ENCODE peak calls at places on chromosomes 12 and 14, in five cellular contexts. N is A172; X is HTR-8/SVneo; D is uterus; P is CD8-positive, alpha-beta T cell. A is an unnamed sample.

GRCh38 chr12:11631288-11631687 is 18.2 kb upstream of the ETV6 start:
- DNase-seq in N (no peak), X (no peak), D (no peak), P (no peak), A (no peak)

GRCh38 chr14:99667821-99668220 is 16.3 kb upstream of the CYP46A1 start:
- DNase-seq in N (no peak), X (no peak), D (no peak), P (no peak), A (no peak)

GRCh38 chr14:99507860-99508640 is 26.8 kb downstream of the CCNK start:
- DNase-seq in N (no peak), X (no peak), D (no peak), P (no peak), A (peak)

GRCh38 chr12:103441437-103442186 is 54.2 kb downstream of the C12orf42 start:
- DNase-seq in N (no peak), X (no peak), D (no peak), P (peak), A (no peak)

GRCh38 chr14:88519907-88520306 is 34.9 kb downstream of the PTPN21 start:
- DNase-seq in N (no peak), X (no peak), D (no peak), P (no peak), A (no peak)

GRCh38 chr14:93936245-93936644 is 9.1 kb downstream of the FAM181A start:
- DNase-seq in N (no peak), X (peak), D (no peak), P (no peak), A (no peak)

GRCh38 chr12:131112690-131113290 is 159.1 kb downstream of the ADGRD1 start:
- DNase-seq in N (peak), X (no peak), D (no peak), P (no peak), A (no peak)

GRCh38 chr14:54299393-54300363 is 97.1 kb upstream of the CDKN3 start:
- DNase-seq in N (peak), X (no peak), D (no peak), P (no peak), A (no peak)

GRCh38 chr12:92503029-92503931 is 199.5 kb upstream of the PLEKHG7 start:
- DNase-seq in N (no peak), X (no peak), D (peak), P (no peak), A (no peak)

GRCh38 chr14:103191856-103192835 is 68.9 kb downstream of the TNFAIP2 start:
- DNase-seq in N (no peak), X (no peak), D (no peak), P (no peak), A (no peak)

GRCh38 chr14:90179809-90180779 is 76.3 kb upstream of the PSMC1 start:
- DNase-seq in N (no peak), X (no peak), D (no peak), P (no peak), A (no peak)

GRCh38 chr12:24776856-24777255 is 172.0 kb downstream of the BCAT1 start:
- DNase-seq in N (no peak), X (no peak), D (no peak), P (no peak), A (no peak)

GRCh38 chr14:59272633-59273032 is 84.2 kb downstream of the DAAM1 start:
- DNase-seq in N (no peak), X (no peak), D (no peak), P (no peak), A (no peak)

GRCh38 chr12:57010627-57011224 is 4.4 kb upstream of the ZBTB39 start:
- DNase-seq in N (no peak), X (no peak), D (no peak), P (no peak), A (no peak)

GRCh38 chr14:58716706-58717105 is 78.9 kb downstream of the DACT1 start:
- DNase-seq in N (no peak), X (no peak), D (no peak), P (no peak), A (no peak)

GRCh38 chr12:95815635-95816212 is 25.2 kb upstream of the NTN4 start:
- DNase-seq in N (peak), X (peak), D (no peak), P (no peak), A (no peak)

GRCh38 chr12:74598819-74599218 is 61.2 kb downstream of the ATXN7L3B start:
- DNase-seq in N (peak), X (no peak), D (no peak), P (no peak), A (no peak)

GRCh38 chr12:6452908-6453630 is 1.2 kb downstream of the TAPBPL start:
- DNase-seq in N (peak), X (no peak), D (no peak), P (no peak), A (peak)

GRCh38 chr14:41597647-41598046 is 9.0 kb upstream of the LRFN5 start:
- DNase-seq in N (no peak), X (no peak), D (no peak), P (no peak), A (no peak)

GRCh38 chr14:71113376-71113775 is 206.1 kb downstream of the PCNX1 start:
- DNase-seq in N (no peak), X (no peak), D (no peak), P (no peak), A (no peak)

GRCh38 chr12:81520064-81520945 is 238.8 kb downstream of the PPFIA2 start:
- DNase-seq in N (peak), X (no peak), D (no peak), P (no peak), A (no peak)

GRCh38 chr12:94872007-94872653 is 131.4 kb downstream of the NDUFA12 start:
- DNase-seq in N (no peak), X (no peak), D (no peak), P (no peak), A (no peak)

GRCh38 chr12:44317651-44318126 is 481.8 kb downstream of the TMEM117 start:
- DNase-seq in N (peak), X (no peak), D (no peak), P (no peak), A (no peak)

GRCh38 chr12:66648336-66648735 is 30.5 kb downstream of the GRIP1 start:
- DNase-seq in N (no peak), X (no peak), D (no peak), P (no peak), A (no peak)

GRCh38 chr12:55624056-55624455 is 12.6 kb upstream of the OR10P1 start:
- DNase-seq in N (no peak), X (no peak), D (no peak), P (no peak), A (no peak)

GRCh38 chr12:124713041-124713435 is 145.6 kb upstream of the NCOR2 start:
- DNase-seq in N (no peak), X (no peak), D (peak), P (no peak), A (peak)

GRCh38 chr12:13534645-13535398 is 338.3 kb downstream of the EMP1 start:
- DNase-seq in N (peak), X (peak), D (peak), P (no peak), A (peak)

GRCh38 chr14:100096656-100097055 is 31.4 kb downstream of the EVL start:
- DNase-seq in N (peak), X (no peak), D (no peak), P (no peak), A (no peak)

GRCh38 chr14:94768521-94769412 is 1.1 kb downstream of the GSC start:
- DNase-seq in N (no peak), X (no peak), D (no peak), P (no peak), A (no peak)

GRCh38 chr12:47867496-47867941 is 37.3 kb downstream of the VDR start:
- DNase-seq in N (peak), X (peak), D (no peak), P (no peak), A (no peak)

GRCh38 chr12:57719777-57720605 is 18.6 kb downstream of the AGAP2 start:
- DNase-seq in N (no peak), X (no peak), D (no peak), P (no peak), A (no peak)

A was measured in lung.